ENCODE peak calls at places on chromosomes 13 and 19, in five cellular contexts. One of them, this sample, is unnamed.

GRCh38 chr13:104289400-104289799 is 1223.2 kb upstream of the SLC10A2 start:
- DNase-seq in effector memory CD4-positive, alpha-beta T cell: no peak
- DNase-seq in HepG2: no peak
- DNase-seq in right cardiac atrium: no peak
- DNase-seq in right lobe of liver: no peak
- DNase-seq in this sample: no peak

GRCh38 chr13:25180795-25181537 is 8.9 kb upstream of the AMER2 start:
- DNase-seq in effector memory CD4-positive, alpha-beta T cell: no peak
- DNase-seq in right cardiac atrium: no peak
- DNase-seq in HepG2: no peak
- DNase-seq in right lobe of liver: no peak
- DNase-seq in this sample: no peak

GRCh38 chr19:53492153-53492552 is 24.6 kb downstream of the ZNF813 start:
- DNase-seq in right cardiac atrium: no peak
- DNase-seq in effector memory CD4-positive, alpha-beta T cell: no peak
- DNase-seq in HepG2: no peak
- DNase-seq in right lobe of liver: no peak
- DNase-seq in this sample: no peak

GRCh38 chr19:39679791-39680168 is 24.1 kb downstream of the LGALS16 start:
- DNase-seq in effector memory CD4-positive, alpha-beta T cell: no peak
- DNase-seq in right lobe of liver: no peak
- DNase-seq in HepG2: no peak
- DNase-seq in right cardiac atrium: no peak
- DNase-seq in this sample: no peak

GRCh38 chr19:18339703-18340102 is 695 bp upstream of the PGPEP1 start:
- DNase-seq in right lobe of liver: no peak
- DNase-seq in right cardiac atrium: no peak
- DNase-seq in HepG2: no peak
- DNase-seq in effector memory CD4-positive, alpha-beta T cell: no peak
- DNase-seq in this sample: no peak

GRCh38 chr13:30191491-30192100 is 115.8 kb downstream of the KATNAL1 start:
- DNase-seq in HepG2: no peak
- DNase-seq in right cardiac atrium: no peak
- DNase-seq in effector memory CD4-positive, alpha-beta T cell: no peak
- DNase-seq in right lobe of liver: no peak
- DNase-seq in this sample: no peak

GRCh38 chr19:49210108-49210900 is 52.7 kb downstream of the TRPM4 start:
- DNase-seq in HepG2: no peak
- DNase-seq in effector memory CD4-positive, alpha-beta T cell: peak; percentile 28
- DNase-seq in right lobe of liver: peak; percentile 95
- DNase-seq in right cardiac atrium: peak; percentile 65
- DNase-seq in this sample: peak; percentile 75

GRCh38 chr19:3774621-3775373 is 2.8 kb upstream of the RAX2 start:
- DNase-seq in right cardiac atrium: peak; percentile 45
- DNase-seq in effector memory CD4-positive, alpha-beta T cell: no peak
- DNase-seq in right lobe of liver: no peak
- DNase-seq in HepG2: no peak
- DNase-seq in this sample: no peak

GRCh38 chr13:80276371-80277289 is 64.3 kb downstream of the SPRY2 start:
- DNase-seq in right lobe of liver: no peak
- DNase-seq in right cardiac atrium: no peak
- DNase-seq in HepG2: peak; percentile 15
- DNase-seq in effector memory CD4-positive, alpha-beta T cell: no peak
- DNase-seq in this sample: no peak

GRCh38 chr19:41398042-41398403 is 405 bp downstream of the BCKDHA start:
- DNase-seq in HepG2: no peak
- DNase-seq in right lobe of liver: no peak
- DNase-seq in right cardiac atrium: no peak
- DNase-seq in effector memory CD4-positive, alpha-beta T cell: no peak
- DNase-seq in this sample: no peak

GRCh38 chr13:41720839-41721561 is 239.9 kb downstream of the VWA8 start:
- DNase-seq in HepG2: no peak
- DNase-seq in right cardiac atrium: no peak
- DNase-seq in right lobe of liver: no peak
- DNase-seq in effector memory CD4-positive, alpha-beta T cell: no peak
- DNase-seq in this sample: no peak

GRCh38 chr13:113981611-113982295 is 7.9 kb upstream of the C13orf46 start:
- DNase-seq in right cardiac atrium: peak; percentile 46
- DNase-seq in right lobe of liver: peak; percentile 46
- DNase-seq in effector memory CD4-positive, alpha-beta T cell: no peak
- DNase-seq in HepG2: no peak
- DNase-seq in this sample: no peak

GRCh38 chr13:44653261-44653660 is 77.1 kb upstream of the TSC22D1 start:
- DNase-seq in right lobe of liver: no peak
- DNase-seq in right cardiac atrium: no peak
- DNase-seq in HepG2: no peak
- DNase-seq in effector memory CD4-positive, alpha-beta T cell: no peak
- DNase-seq in this sample: no peak

GRCh38 chr19:10985502-10985901 is 24.7 kb downstream of the SMARCA4 start:
- DNase-seq in effector memory CD4-positive, alpha-beta T cell: no peak
- DNase-seq in right lobe of liver: no peak
- DNase-seq in HepG2: no peak
- DNase-seq in right cardiac atrium: peak; percentile 21
- DNase-seq in this sample: no peak

GRCh38 chr19:29624489-29625210 is 18.6 kb downstream of the POP4 start:
- DNase-seq in HepG2: no peak
- DNase-seq in right cardiac atrium: no peak
- DNase-seq in effector memory CD4-positive, alpha-beta T cell: no peak
- DNase-seq in right lobe of liver: no peak
- DNase-seq in this sample: no peak

GRCh38 chr13:112752711-112753541 is 63.1 kb downstream of the ATP11A start:
- DNase-seq in effector memory CD4-positive, alpha-beta T cell: no peak
- DNase-seq in right cardiac atrium: peak; percentile 38
- DNase-seq in HepG2: no peak
- DNase-seq in right lobe of liver: no peak
- DNase-seq in this sample: no peak

GRCh38 chr13:98203641-98204326 is 26.7 kb upstream of the RNF113B start:
- DNase-seq in right lobe of liver: no peak
- DNase-seq in effector memory CD4-positive, alpha-beta T cell: no peak
- DNase-seq in HepG2: no peak
- DNase-seq in right cardiac atrium: no peak
- DNase-seq in this sample: no peak

GRCh38 chr13:98657506-98658085 is 80.7 kb upstream of the STK24 start:
- DNase-seq in right cardiac atrium: no peak
- DNase-seq in HepG2: no peak
- DNase-seq in right lobe of liver: no peak
- DNase-seq in effector memory CD4-positive, alpha-beta T cell: no peak
- DNase-seq in this sample: no peak

GRCh38 chr19:16025108-16026101 is 50.9 kb upstream of the TPM4 start:
- DNase-seq in HepG2: peak; percentile 61
- DNase-seq in right lobe of liver: peak; percentile 54
- DNase-seq in effector memory CD4-positive, alpha-beta T cell: no peak
- DNase-seq in right cardiac atrium: no peak
- DNase-seq in this sample: no peak

GRCh38 chr19:18317998-18318800 is 4.7 kb downstream of the LSM4 start:
- DNase-seq in right cardiac atrium: peak; percentile 87
- DNase-seq in HepG2: peak; percentile 54
- DNase-seq in right lobe of liver: peak; percentile 69
- DNase-seq in effector memory CD4-positive, alpha-beta T cell: peak; percentile 49
- DNase-seq in this sample: no peak

GRCh38 chr13:31739226-31739625 is at the start of gene RXFP2:
- DNase-seq in HepG2: no peak
- DNase-seq in effector memory CD4-positive, alpha-beta T cell: no peak
- DNase-seq in right lobe of liver: no peak
- DNase-seq in right cardiac atrium: no peak
- DNase-seq in this sample: no peak

GRCh38 chr13:95193509-95194230 is 107.6 kb downstream of the ABCC4 start:
- DNase-seq in right lobe of liver: no peak
- DNase-seq in HepG2: peak; percentile 8
- DNase-seq in right cardiac atrium: no peak
- DNase-seq in effector memory CD4-positive, alpha-beta T cell: no peak
- DNase-seq in this sample: no peak

GRCh38 chr19:5539431-5539833 is 28.3 kb downstream of the TINCR start:
- DNase-seq in effector memory CD4-positive, alpha-beta T cell: no peak
- DNase-seq in right lobe of liver: no peak
- DNase-seq in right cardiac atrium: peak; percentile 77
- DNase-seq in HepG2: no peak
- DNase-seq in this sample: no peak

GRCh38 chr13:90867336-90867683 is 480.2 kb upstream of the MIR17HG start:
- DNase-seq in HepG2: peak; percentile 75
- DNase-seq in right cardiac atrium: peak; percentile 63
- DNase-seq in right lobe of liver: no peak
- DNase-seq in effector memory CD4-positive, alpha-beta T cell: no peak
- DNase-seq in this sample: peak; percentile 36

GRCh38 chr19:6794817-6795431 is 22.4 kb downstream of the VAV1 start:
- DNase-seq in right cardiac atrium: no peak
- DNase-seq in effector memory CD4-positive, alpha-beta T cell: no peak
- DNase-seq in right lobe of liver: no peak
- DNase-seq in HepG2: peak; percentile 33
- DNase-seq in this sample: no peak

GRCh38 chr19:39398297-39398864 is 7.2 kb downstream of the MED29 start:
- DNase-seq in right lobe of liver: peak; percentile 88
- DNase-seq in HepG2: peak; percentile 36
- DNase-seq in effector memory CD4-positive, alpha-beta T cell: no peak
- DNase-seq in right cardiac atrium: peak; percentile 90
- DNase-seq in this sample: no peak

GRCh38 chr19:51687791-51688664 is 5.1 kb upstream of the SPACA6 start:
- DNase-seq in HepG2: no peak
- DNase-seq in right cardiac atrium: peak; percentile 89
- DNase-seq in effector memory CD4-positive, alpha-beta T cell: no peak
- DNase-seq in right lobe of liver: no peak
- DNase-seq in this sample: peak; percentile 25

GRCh38 chr19:33734913-33735312 is 61.8 kb upstream of the KCTD15 start:
- DNase-seq in right lobe of liver: no peak
- DNase-seq in right cardiac atrium: no peak
- DNase-seq in HepG2: no peak
- DNase-seq in effector memory CD4-positive, alpha-beta T cell: no peak
- DNase-seq in this sample: no peak

GRCh38 chr13:67277581-67277980 is 47.4 kb upstream of the PCDH9 start:
- DNase-seq in effector memory CD4-positive, alpha-beta T cell: no peak
- DNase-seq in HepG2: no peak
- DNase-seq in right lobe of liver: no peak
- DNase-seq in right cardiac atrium: no peak
- DNase-seq in this sample: no peak

GRCh38 chr19:54667217-54667616 is 4.4 kb downstream of the LILRB4 start:
- DNase-seq in HepG2: no peak
- DNase-seq in effector memory CD4-positive, alpha-beta T cell: no peak
- DNase-seq in right cardiac atrium: no peak
- DNase-seq in right lobe of liver: no peak
- DNase-seq in this sample: no peak

GRCh38 chr19:45142016-45142727 is 18.6 kb downstream of the NKPD1 start:
- DNase-seq in effector memory CD4-positive, alpha-beta T cell: no peak
- DNase-seq in HepG2: no peak
- DNase-seq in right lobe of liver: no peak
- DNase-seq in right cardiac atrium: no peak
- DNase-seq in this sample: peak; percentile 66

GRCh38 chr13:100235311-100235901 is 146.5 kb downstream of the PCCA start:
- DNase-seq in right lobe of liver: no peak
- DNase-seq in effector memory CD4-positive, alpha-beta T cell: no peak
- DNase-seq in HepG2: peak; percentile 60
- DNase-seq in right cardiac atrium: no peak
- DNase-seq in this sample: no peak

GRCh38 chr19:10230155-10230903 is 802 bp downstream of the S1PR2 start:
- DNase-seq in HepG2: no peak
- DNase-seq in right cardiac atrium: peak; percentile 89
- DNase-seq in effector memory CD4-positive, alpha-beta T cell: peak; percentile 72
- DNase-seq in right lobe of liver: peak; percentile 66
- DNase-seq in this sample: peak; percentile 30

GRCh38 chr13:60028021-60028420 is 135.7 kb downstream of the DIAPH3 start:
- DNase-seq in HepG2: no peak
- DNase-seq in effector memory CD4-positive, alpha-beta T cell: no peak
- DNase-seq in right cardiac atrium: no peak
- DNase-seq in right lobe of liver: no peak
- DNase-seq in this sample: no peak

GRCh38 chr13:113153810-113154748 is 4.4 kb upstream of the PROZ start:
- DNase-seq in right lobe of liver: peak; percentile 92
- DNase-seq in HepG2: peak; percentile 49
- DNase-seq in effector memory CD4-positive, alpha-beta T cell: peak; percentile 73
- DNase-seq in right cardiac atrium: peak; percentile 95
- DNase-seq in this sample: peak; percentile 73

GRCh38 chr13:110126391-110126961 is 180.5 kb downstream of the COL4A1 start:
- DNase-seq in right cardiac atrium: peak; percentile 87
- DNase-seq in HepG2: no peak
- DNase-seq in right lobe of liver: no peak
- DNase-seq in effector memory CD4-positive, alpha-beta T cell: no peak
- DNase-seq in this sample: no peak
- H3K4me3 ChIP-seq in right cardiac atrium: peak overlapping the region; percentile 28
- H3K4me3 ChIP-seq in HepG2: no peak overlapping the region
- H3K4me3 ChIP-seq in right lobe of liver: no peak overlapping the region
- H3K4me3 ChIP-seq in effector memory CD4-positive, alpha-beta T cell: no peak overlapping the region
- H3K4me3 ChIP-seq in this sample: no peak overlapping the region

GRCh38 chr13:75294110-75294509 is 187.9 kb downstream of the TBC1D4 start:
- DNase-seq in right lobe of liver: no peak
- DNase-seq in HepG2: peak; percentile 28
- DNase-seq in right cardiac atrium: no peak
- DNase-seq in effector memory CD4-positive, alpha-beta T cell: no peak
- DNase-seq in this sample: no peak
- H3K4me1 ChIP-seq in right lobe of liver: no peaks in the 10 kb centered on the region
- H3K4me1 ChIP-seq in HepG2: peaks cover 10% of the 10 kb centered on the region
- H3K4me1 ChIP-seq in right cardiac atrium: no peaks in the 10 kb centered on the region
- H3K4me1 ChIP-seq in effector memory CD4-positive, alpha-beta T cell: peaks cover 6% of the 10 kb centered on the region
- H3K4me1 ChIP-seq in this sample: no peaks in the 10 kb centered on the region

GRCh38 chr19:17070421-17070820 is 4.8 kb downstream of the HAUS8 start:
- DNase-seq in right cardiac atrium: peak; percentile 7
- DNase-seq in HepG2: no peak
- DNase-seq in effector memory CD4-positive, alpha-beta T cell: no peak
- DNase-seq in right lobe of liver: no peak
- DNase-seq in this sample: no peak

GRCh38 chr19:17074628-17075034 is 621 bp downstream of the HAUS8 start:
- DNase-seq in HepG2: no peak
- DNase-seq in right cardiac atrium: no peak
- DNase-seq in right lobe of liver: no peak
- DNase-seq in effector memory CD4-positive, alpha-beta T cell: no peak
- DNase-seq in this sample: no peak

GRCh38 chr19:17070912-17071311 is 4.3 kb downstream of the HAUS8 start:
- DNase-seq in effector memory CD4-positive, alpha-beta T cell: no peak
- DNase-seq in HepG2: no peak
- DNase-seq in right cardiac atrium: no peak
- DNase-seq in right lobe of liver: no peak
- DNase-seq in this sample: no peak

GRCh38 chr19:17073869-17074627 is 1.2 kb downstream of the HAUS8 start:
- DNase-seq in right lobe of liver: no peak
- DNase-seq in right cardiac atrium: peak; percentile 49
- DNase-seq in HepG2: no peak
- DNase-seq in effector memory CD4-positive, alpha-beta T cell: no peak
- DNase-seq in this sample: no peak

DNA sequence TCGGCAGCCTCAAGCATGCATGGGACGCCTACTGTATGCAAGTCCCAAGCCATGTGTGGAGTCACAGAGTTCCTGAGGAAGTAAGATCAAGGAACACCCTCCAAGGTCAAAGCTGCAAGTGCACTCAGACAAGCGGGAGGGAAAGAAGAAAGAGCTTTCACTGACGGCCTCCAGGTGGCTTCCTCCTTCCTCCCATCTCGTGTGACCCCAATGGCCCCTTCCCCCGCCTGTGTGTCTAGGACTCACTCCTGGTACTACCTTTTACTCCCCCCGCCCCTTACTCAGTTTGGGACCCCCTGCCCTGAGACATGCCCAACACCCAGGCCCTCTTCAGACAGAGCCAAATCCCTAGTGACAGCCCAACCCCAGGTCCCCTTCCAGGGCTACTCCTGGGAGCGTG is 6.0 kb downstream of the HAUS8 start:
- DNase-seq in effector memory CD4-positive, alpha-beta T cell: no peak
- DNase-seq in right lobe of liver: no peak
- DNase-seq in HepG2: no peak
- DNase-seq in right cardiac atrium: peak; percentile 20
- DNase-seq in this sample: no peak
- H3K27ac ChIP-seq in effector memory CD4-positive, alpha-beta T cell: no peak overlapping the region
- H3K27ac ChIP-seq in right lobe of liver: no peak overlapping the region
- H3K27ac ChIP-seq in HepG2: no peak overlapping the region
- H3K27ac ChIP-seq in right cardiac atrium: no peak overlapping the region
- H3K27ac ChIP-seq in this sample: no peak overlapping the region

GRCh38 chr13:111112196-111112595 is 2.9 kb upstream of the ARHGEF7 start:
- DNase-seq in right lobe of liver: no peak
- DNase-seq in right cardiac atrium: no peak
- DNase-seq in effector memory CD4-positive, alpha-beta T cell: no peak
- DNase-seq in HepG2: no peak
- DNase-seq in this sample: no peak
- H3K4me3 ChIP-seq in right lobe of liver: no peak overlapping the region
- H3K4me3 ChIP-seq in right cardiac atrium: no peak overlapping the region
- H3K4me3 ChIP-seq in effector memory CD4-positive, alpha-beta T cell: no peak overlapping the region
- H3K4me3 ChIP-seq in HepG2: no peak overlapping the region
- H3K4me3 ChIP-seq in this sample: no peak overlapping the region

This sample was measured in pancreas.